ENCODE peak calls at places on chromosomes 4 and X, in ten cellular contexts. T is lower lobe of right lung; S is CD4-positive, alpha-beta T cell; R is hepatocyte; D is esophagus squamous epithelium; L is WERI-Rb-1; I is RWPE2; P is lung; W is spleen; K is fibroblast of lung. V is an unnamed sample.

GRCh38 chrX:54891573-54891972 is 29.1 kb upstream of the TRO start:
- DNase-seq in T (no peak), S (peak), R (peak), D (no peak), L (peak), I (no peak), P (no peak), W (no peak), K (peak), V (peak)

GRCh38 chr4:174324725-174325124 is 41.0 kb downstream of the CEP44 start:
- DNase-seq in T (no peak), S (no peak), R (no peak), D (no peak), L (no peak), I (no peak), P (no peak), W (no peak), K (peak), V (no peak)

GRCh38 chr4:17492058-17492741 is 19.7 kb downstream of the QDPR start:
- DNase-seq in T (no peak), S (no peak), R (no peak), D (no peak), L (no peak), I (no peak), P (no peak), W (no peak), K (no peak), V (no peak)

GRCh38 chr4:26330946-26331345 is 10.1 kb downstream of the RBPJ start:
- DNase-seq in T (no peak), S (no peak), R (peak), D (no peak), L (no peak), I (no peak), P (no peak), W (no peak), K (peak), V (no peak)

GRCh38 chrX:110852180-110852579 is 56.6 kb upstream of the CHRDL1 start:
- DNase-seq in T (no peak), S (no peak), R (peak), D (no peak), L (no peak), I (no peak), P (no peak), W (no peak), K (peak), V (peak)

GRCh38 chrX:110734894-110735541 is 60.6 kb downstream of the CHRDL1 start:
- DNase-seq in T (no peak), S (no peak), R (no peak), D (no peak), L (no peak), I (no peak), P (no peak), W (no peak), K (peak), V (peak)

GRCh38 chrX:143757375-143757774 is 36.8 kb upstream of the SPANXN2 start:
- DNase-seq in T (no peak), S (no peak), R (peak), D (no peak), L (peak), I (no peak), P (no peak), W (no peak), K (no peak), V (no peak)

GRCh38 chr4:39933689-39934590 is 43.8 kb downstream of the PDS5A start:
- DNase-seq in T (no peak), S (no peak), R (no peak), D (no peak), L (peak), I (no peak), P (no peak), W (no peak), K (peak), V (no peak)

GRCh38 chr4:143287571-143287923 is 49.1 kb upstream of the GAB1 start:
- DNase-seq in T (no peak), S (no peak), R (no peak), D (no peak), L (no peak), I (no peak), P (no peak), W (no peak), K (no peak), V (no peak)

GRCh38 chr4:123506311-123506685 is 109.7 kb downstream of the SPRY1 start:
- DNase-seq in T (no peak), S (no peak), R (no peak), D (no peak), L (peak), I (no peak), P (no peak), W (no peak), K (no peak), V (no peak)

GRCh38 chr4:19678763-19679162 is 572.9 kb upstream of the SLIT2 start:
- DNase-seq in T (no peak), S (no peak), R (no peak), D (no peak), L (no peak), I (no peak), P (no peak), W (no peak), K (peak), V (no peak)

GRCh38 chr4:180058731-180059215 is 2184.4 kb upstream of the TENM3 start:
- DNase-seq in T (peak), S (no peak), R (peak), D (no peak), L (peak), I (peak), P (peak), W (peak), K (peak), V (peak)

GRCh38 chr4:142040043-142040442 is 403.7 kb downstream of the IL15 start:
- DNase-seq in T (no peak), S (no peak), R (no peak), D (no peak), L (peak), I (no peak), P (no peak), W (no peak), K (no peak), V (no peak)

GRCh38 chr4:153643406-153644016 is 40.6 kb upstream of the TLR2 start:
- DNase-seq in T (no peak), S (no peak), R (peak), D (no peak), L (no peak), I (no peak), P (no peak), W (no peak), K (peak), V (peak)

GRCh38 chr4:123821861-123822260 is 425.3 kb downstream of the SPRY1 start:
- DNase-seq in T (no peak), S (no peak), R (peak), D (no peak), L (no peak), I (no peak), P (no peak), W (no peak), K (peak), V (peak)

GRCh38 chr4:8295471-8295870 is 25.9 kb downstream of the HTRA3 start:
- DNase-seq in T (peak), S (no peak), R (no peak), D (no peak), L (no peak), I (peak), P (no peak), W (peak), K (no peak), V (no peak)

GRCh38 chr4:1609901-1610790 is 74.0 kb downstream of the FAM53A start:
- DNase-seq in T (peak), S (no peak), R (no peak), D (no peak), L (no peak), I (peak), P (no peak), W (peak), K (no peak), V (no peak)

GRCh38 chr4:98519268-98519993 is 139.0 kb downstream of the TSPAN5 start:
- DNase-seq in T (no peak), S (no peak), R (no peak), D (no peak), L (no peak), I (no peak), P (no peak), W (no peak), K (peak), V (no peak)

GRCh38 chr4:21827575-21827974 is 121.0 kb downstream of the KCNIP4 start:
- DNase-seq in T (no peak), S (no peak), R (no peak), D (no peak), L (no peak), I (no peak), P (no peak), W (no peak), K (peak), V (no peak)

GRCh38 chrX:107978707-107979307 is 3.4 kb downstream of the TEX13B start:
- DNase-seq in T (no peak), S (no peak), R (peak), D (no peak), L (no peak), I (no peak), P (no peak), W (no peak), K (peak), V (peak)

GRCh38 chr4:39467470-39467869 is 8.6 kb downstream of the LIAS start:
- DNase-seq in T (no peak), S (no peak), R (no peak), D (no peak), L (no peak), I (no peak), P (no peak), W (no peak), K (no peak), V (no peak)

GRCh38 chr4:176185068-176185467 is 10.3 kb downstream of the SPATA4 start:
- DNase-seq in T (no peak), S (no peak), R (no peak), D (no peak), L (no peak), I (no peak), P (no peak), W (no peak), K (peak), V (peak)

GRCh38 chrX:110409925-110410324 is 51.3 kb downstream of the RTL9 start:
- DNase-seq in T (no peak), S (no peak), R (no peak), D (no peak), L (no peak), I (no peak), P (no peak), W (no peak), K (peak), V (peak)

GRCh38 chr4:183299464-183299863 is 20.6 kb downstream of the CLDN22 start:
- DNase-seq in T (no peak), S (no peak), R (no peak), D (no peak), L (no peak), I (no peak), P (no peak), W (no peak), K (no peak), V (no peak)

GRCh38 chr4:3852751-3853150 is 86.6 kb downstream of the ADRA2C start:
- DNase-seq in T (no peak), S (no peak), R (no peak), D (no peak), L (no peak), I (no peak), P (no peak), W (no peak), K (no peak), V (no peak)

DNA sequence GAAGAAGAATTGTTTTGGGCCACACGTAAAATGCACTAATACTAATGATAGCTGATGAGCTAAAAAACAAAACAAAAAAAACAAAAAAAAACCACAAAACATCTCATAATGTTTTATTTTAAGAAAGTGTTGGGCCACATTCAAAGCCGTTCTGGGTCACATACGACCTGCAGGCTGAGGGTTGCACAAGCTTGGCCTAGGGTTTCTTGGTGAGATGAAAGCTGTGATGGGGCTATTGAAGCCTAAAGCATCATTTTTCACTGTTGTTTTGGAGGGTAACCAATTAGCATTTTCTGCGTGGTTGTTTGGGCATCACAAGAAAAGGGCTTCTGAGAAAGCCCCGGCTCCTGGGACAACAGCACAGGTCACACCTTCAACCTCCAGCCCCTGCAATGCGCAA is 42.5 kb upstream of the ZNF157 start:
- DNase-seq in T (no peak), S (no peak), R (no peak), D (no peak), L (no peak), I (no peak), P (no peak), W (no peak), K (no peak), V (no peak)
- H3K27ac ChIP-seq in T (no peak), S (no peak), R (no peak), D (no peak), L (no peak), I (no peak), P (no peak), W (no peak), K (no peak), V (no peak)

GRCh38 chrX:19800821-19801220 is 86.6 kb downstream of the SH3KBP1 start:
- DNase-seq in T (no peak), S (no peak), R (no peak), D (no peak), L (no peak), I (no peak), P (no peak), W (no peak), K (no peak), V (no peak)
- TF ChIP-seq CTCF in T (no peak), S (no peak), R (no peak), D (no peak), L (no peak), I (no peak), P (no peak), W (no peak), K (no peak), V (no peak)

GRCh38 chr4:113371061-113371460 is 321.6 kb downstream of the ANK2 start:
- DNase-seq in T (no peak), S (no peak), R (no peak), D (no peak), L (no peak), I (no peak), P (no peak), W (no peak), K (no peak), V (no peak)

GRCh38 chr4:113378836-113379235 is 329.4 kb downstream of the ANK2 start:
- DNase-seq in T (no peak), S (no peak), R (no peak), D (no peak), L (no peak), I (no peak), P (no peak), W (no peak), K (no peak), V (no peak)

DNA sequence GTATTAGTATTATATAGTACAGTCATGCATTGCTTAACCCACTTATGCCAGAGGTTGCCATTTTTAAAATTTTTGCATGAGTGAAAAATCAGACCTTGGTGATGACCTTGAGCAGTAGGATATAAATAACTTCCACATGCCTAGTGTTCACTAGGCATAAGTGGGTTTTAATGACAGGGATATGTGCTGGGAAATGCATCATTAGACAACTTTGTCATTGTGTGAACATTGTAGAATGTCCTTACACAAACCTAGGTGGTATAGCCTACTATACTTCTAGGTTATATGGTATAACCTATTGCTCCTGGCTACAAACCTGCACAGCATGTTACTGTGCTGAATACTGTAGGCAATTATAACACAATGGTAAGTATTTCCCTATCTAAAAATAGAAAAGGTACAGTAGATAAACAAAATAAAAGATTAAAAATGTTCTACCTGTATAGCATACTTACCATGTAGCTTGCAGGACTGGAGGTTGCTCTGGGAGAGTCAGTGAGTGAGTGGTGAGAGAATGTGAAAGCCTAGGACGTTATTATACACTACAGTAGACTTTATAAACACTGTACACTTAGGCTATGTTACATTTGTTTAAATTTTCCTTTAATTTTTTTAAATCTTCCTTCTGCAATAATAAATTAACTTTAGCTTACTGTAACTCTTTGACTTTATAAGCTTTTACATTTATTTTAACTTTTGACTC is 326.7 kb downstream of the ANK2 start:
- DNase-seq in T (no peak), S (no peak), R (no peak), D (no peak), L (no peak), I (no peak), P (no peak), W (no peak), K (no peak), V (no peak)
- H3K27ac ChIP-seq in T (no peak), S (no peak), R (no peak), D (no peak), L (no peak), I (no peak), P (no peak), W (no peak), K (no peak), V (no peak)

DNA sequence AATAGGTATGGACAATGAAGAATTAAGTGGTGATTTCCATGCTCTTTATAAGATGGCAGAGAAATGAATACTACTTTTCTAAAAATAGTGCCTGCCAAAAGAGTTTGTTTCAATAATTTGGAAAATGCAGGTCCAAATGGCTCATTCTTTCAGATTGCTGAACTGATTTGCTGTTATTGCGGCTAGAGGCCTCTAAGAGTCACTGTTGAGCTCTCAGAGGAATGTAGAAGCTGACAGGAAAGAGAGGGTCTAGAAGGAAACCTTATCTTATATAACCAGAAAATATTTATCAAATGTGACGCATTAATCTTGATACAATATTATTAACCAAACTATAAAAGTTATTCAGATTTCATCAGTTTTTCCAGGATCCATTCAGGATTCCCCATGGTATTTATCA is 65.7 kb upstream of the PAGE1 start:
- DNase-seq in T (no peak), S (no peak), R (peak), D (no peak), L (no peak), I (no peak), P (no peak), W (no peak), K (no peak), V (no peak)
- TF ChIP-seq CTCF in T (peak), S (peak), R (peak), D (peak), L (peak), I (peak), P (peak), W (peak), K (peak), V (peak)

GRCh38 chr4:6277139-6277802 is 7.6 kb downstream of the WFS1 start:
- DNase-seq in T (no peak), S (no peak), R (no peak), D (no peak), L (no peak), I (no peak), P (no peak), W (no peak), K (no peak), V (no peak)
- H3K27ac ChIP-seq in T (peak), S (no peak), R (peak), D (peak), L (no peak), I (no peak), P (peak), W (peak), K (no peak), V (no peak)

GRCh38 chr4:54632537-54632936 is 25.2 kb upstream of the KIT start:
- DNase-seq in T (no peak), S (no peak), R (no peak), D (no peak), L (no peak), I (no peak), P (no peak), W (no peak), K (no peak), V (no peak)

GRCh38 chr4:54637325-54637724 is 20.4 kb upstream of the KIT start:
- DNase-seq in T (no peak), S (no peak), R (no peak), D (no peak), L (no peak), I (no peak), P (no peak), W (no peak), K (no peak), V (no peak)

GRCh38 chr4:54635329-54635728 is 22.4 kb upstream of the KIT start:
- DNase-seq in T (no peak), S (no peak), R (no peak), D (no peak), L (no peak), I (no peak), P (no peak), W (no peak), K (no peak), V (no peak)
- TF ChIP-seq CTCF in T (no peak), S (no peak), R (no peak), D (no peak), L (no peak), I (no peak), P (no peak), W (no peak), K (no peak), V (no peak)

DNA sequence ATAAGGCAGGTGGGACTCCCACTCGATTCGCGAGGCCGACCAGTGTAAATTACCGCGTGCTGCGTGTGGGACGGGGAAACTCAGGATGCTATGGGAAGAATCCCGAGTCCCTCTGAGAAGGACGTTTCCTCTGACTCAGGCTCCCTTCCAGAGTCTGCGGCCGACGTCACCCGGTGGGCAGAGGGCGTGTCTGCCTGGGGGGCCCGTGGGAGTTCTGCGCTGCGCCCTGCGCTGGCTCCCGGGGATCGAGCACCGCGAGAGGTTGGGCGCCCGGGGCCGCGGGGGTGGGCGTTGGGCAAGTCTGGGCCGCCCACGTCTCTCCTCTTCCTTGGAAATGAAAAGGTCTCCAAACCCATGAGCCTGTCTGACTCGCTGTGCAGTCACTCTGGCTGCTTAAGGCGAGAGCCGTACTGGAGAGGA is 546 bp downstream of the NIPAL1 start:
- DNase-seq in T (peak), S (no peak), R (peak), D (no peak), L (peak), I (peak), P (peak), W (peak), K (peak), V (peak)
- H3K27ac ChIP-seq in T (no peak), S (no peak), R (peak), D (peak), L (no peak), I (peak), P (no peak), W (no peak), K (no peak), V (no peak)

GRCh38 chr4:45939056-45939455 is 184.8 kb downstream of the GABRG1 start:
- DNase-seq in T (no peak), S (no peak), R (no peak), D (no peak), L (no peak), I (no peak), P (no peak), W (no peak), K (no peak), V (no peak)

GRCh38 chr4:45946699-45947098 is 177.2 kb downstream of the GABRG1 start:
- DNase-seq in T (no peak), S (no peak), R (no peak), D (no peak), L (no peak), I (no peak), P (no peak), W (no peak), K (no peak), V (no peak)

DNA sequence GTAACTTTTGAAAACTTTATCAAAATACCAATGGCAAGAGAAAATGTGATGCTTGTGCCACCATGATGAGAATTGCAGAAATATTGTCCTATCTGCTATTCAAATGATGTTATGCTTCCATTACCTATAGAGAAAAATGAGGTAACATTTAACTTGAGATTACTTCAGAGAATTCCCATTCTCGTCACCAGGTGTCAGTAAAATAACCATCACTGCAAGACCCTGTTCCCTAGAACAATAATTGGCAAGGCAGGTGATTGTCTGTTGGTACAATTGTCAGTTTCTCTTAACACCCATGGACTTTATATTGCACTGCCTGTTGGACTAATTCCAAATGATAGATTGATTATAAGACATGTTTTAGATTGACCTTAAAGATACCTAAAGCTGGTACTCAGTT is 179.9 kb downstream of the GABRG1 start:
- DNase-seq in T (no peak), S (no peak), R (no peak), D (no peak), L (no peak), I (no peak), P (no peak), W (no peak), K (no peak), V (peak)
- TF ChIP-seq CTCF in T (no peak), S (no peak), R (no peak), D (no peak), L (peak), I (peak), P (no peak), W (no peak), K (no peak), V (peak)

V was measured in RWPE1.